ENCODE peak calls at places on chromosomes 5 and 9, in seven cellular contexts. C is Caco-2, Z is GM23338, N is esophagus squamous epithelium, O is B cell, B is A549, L is ovary. V is an unnamed sample.

GRCh38 chr9:35609001-35609819 is 4.1 kb downstream of the TESK1 start:
- DNase-seq in C (no peak), Z (no peak), N (no peak), O (no peak), B (no peak), L (no peak), V (no peak)

GRCh38 chr5:88875609-88876234 is 7.3 kb downstream of the MEF2C start:
- DNase-seq in C (no peak), Z (no peak), N (no peak), O (no peak), B (no peak), L (no peak), V (no peak)

GRCh38 chr9:115035872-115036612 is 81.9 kb downstream of the TNC start:
- DNase-seq in C (no peak), Z (peak), N (no peak), O (no peak), B (no peak), L (no peak), V (peak)

GRCh38 chr5:148113243-148113642 is 49.5 kb downstream of the SPINK5 start:
- DNase-seq in C (no peak), Z (no peak), N (no peak), O (no peak), B (no peak), L (no peak), V (no peak)

GRCh38 chr9:74503219-74503618 is 6.1 kb downstream of the RORB start:
- DNase-seq in C (no peak), Z (no peak), N (no peak), O (no peak), B (no peak), L (no peak), V (no peak)

GRCh38 chr5:68795190-68795589 is 298.6 kb upstream of the SLC30A5 start:
- DNase-seq in C (no peak), Z (no peak), N (no peak), O (no peak), B (no peak), L (no peak), V (no peak)

GRCh38 chr5:17143335-17143734 is 74.1 kb upstream of the BASP1 start:
- DNase-seq in C (no peak), Z (no peak), N (no peak), O (no peak), B (no peak), L (no peak), V (no peak)

GRCh38 chr5:150497274-150497988 is 10.5 kb upstream of the NDST1 start:
- DNase-seq in C (no peak), Z (no peak), N (no peak), O (no peak), B (peak), L (peak), V (peak)

GRCh38 chr9:136939996-136940525 is 4.5 kb downstream of the FBXW5 start:
- DNase-seq in C (peak), Z (no peak), N (no peak), O (no peak), B (no peak), L (peak), V (no peak)

GRCh38 chr5:122014232-122014940 is 52.6 kb downstream of the SRFBP1 start:
- DNase-seq in C (no peak), Z (no peak), N (no peak), O (no peak), B (no peak), L (no peak), V (no peak)

GRCh38 chr5:174287761-174288160 is 242.3 kb downstream of the NSG2 start:
- DNase-seq in C (no peak), Z (no peak), N (no peak), O (no peak), B (no peak), L (no peak), V (no peak)

GRCh38 chr9:93081931-93082330 is 14.1 kb upstream of the CARD19 start:
- DNase-seq in C (no peak), Z (no peak), N (no peak), O (no peak), B (no peak), L (no peak), V (no peak)

GRCh38 chr5:104987074-104987473 is 1424.5 kb upstream of the NUDT12 start:
- DNase-seq in C (no peak), Z (no peak), N (no peak), O (no peak), B (no peak), L (no peak), V (no peak)

GRCh38 chr9:88991066-88992030 is at the start of gene S1PR3:
- DNase-seq in C (peak), Z (peak), N (no peak), O (peak), B (peak), L (peak), V (peak)

GRCh38 chr9:133403766-133404439 is 13.9 kb downstream of the REXO4 start:
- DNase-seq in C (no peak), Z (peak), N (no peak), O (peak), B (peak), L (no peak), V (peak)

GRCh38 chr5:79697222-79698164 is 7.9 kb downstream of the CMYA5 start:
- DNase-seq in C (no peak), Z (no peak), N (no peak), O (no peak), B (no peak), L (peak), V (no peak)

GRCh38 chr9:117008461-117008860 is 321.4 kb downstream of the TRIM32 start:
- DNase-seq in C (no peak), Z (no peak), N (no peak), O (no peak), B (no peak), L (no peak), V (no peak)

GRCh38 chr9:89821081-89821480 is 216.3 kb downstream of the GADD45G start:
- DNase-seq in C (no peak), Z (peak), N (no peak), O (no peak), B (no peak), L (no peak), V (no peak)

GRCh38 chr5:132628814-132629213 is 29.2 kb upstream of the IL13 start:
- DNase-seq in C (no peak), Z (no peak), N (no peak), O (no peak), B (no peak), L (no peak), V (no peak)

GRCh38 chr5:134136771-134137170 is 22.3 kb downstream of the TCF7 start:
- DNase-seq in C (no peak), Z (no peak), N (no peak), O (no peak), B (no peak), L (peak), V (no peak)

GRCh38 chr5:135705230-135705631 is 126.4 kb upstream of the CXCL14 start:
- DNase-seq in C (no peak), Z (no peak), N (no peak), O (no peak), B (no peak), L (no peak), V (peak)

GRCh38 chr5:41670216-41670615 is 159.8 kb upstream of the PLCXD3 start:
- DNase-seq in C (no peak), Z (no peak), N (no peak), O (no peak), B (no peak), L (no peak), V (no peak)

GRCh38 chr9:116791314-116791713 is 104.2 kb downstream of the TRIM32 start:
- DNase-seq in C (no peak), Z (no peak), N (no peak), O (no peak), B (no peak), L (no peak), V (no peak)

GRCh38 chr9:16202913-16203734 is 650.3 kb downstream of the CCDC171 start:
- DNase-seq in C (no peak), Z (no peak), N (no peak), O (no peak), B (peak), L (no peak), V (peak)

GRCh38 chr5:138869763-138870500 is 5.2 kb downstream of the LRRTM2 start:
- DNase-seq in C (no peak), Z (no peak), N (no peak), O (no peak), B (no peak), L (no peak), V (peak)

GRCh38 chr5:14724633-14725032 is 60.1 kb downstream of the OTULIN start:
- DNase-seq in C (no peak), Z (no peak), N (no peak), O (no peak), B (no peak), L (no peak), V (no peak)

GRCh38 chr5:165735388-165735787 is 2230.0 kb downstream of the MAT2B start:
- DNase-seq in C (no peak), Z (no peak), N (no peak), O (no peak), B (no peak), L (no peak), V (no peak)

GRCh38 chr9:27566118-27566517 is 7.2 kb downstream of the C9orf72 start:
- DNase-seq in C (no peak), Z (no peak), N (no peak), O (no peak), B (no peak), L (no peak), V (no peak)

GRCh38 chr5:35919191-35919590 is 19.2 kb downstream of the CAPSL start:
- DNase-seq in C (no peak), Z (no peak), N (no peak), O (no peak), B (no peak), L (no peak), V (peak)

GRCh38 chr9:32550046-32550608 is 2.0 kb upstream of the SMIM27 start:
- DNase-seq in C (no peak), Z (peak), N (no peak), O (no peak), B (peak), L (no peak), V (peak)

GRCh38 chr5:142202282-142202681 is 93.7 kb downstream of the NDFIP1 start:
- DNase-seq in C (no peak), Z (no peak), N (no peak), O (no peak), B (no peak), L (no peak), V (no peak)

GRCh38 chr5:123855630-123856029 is 343.7 kb downstream of the CSNK1G3 start:
- DNase-seq in C (no peak), Z (no peak), N (no peak), O (no peak), B (no peak), L (no peak), V (no peak)

DNA sequence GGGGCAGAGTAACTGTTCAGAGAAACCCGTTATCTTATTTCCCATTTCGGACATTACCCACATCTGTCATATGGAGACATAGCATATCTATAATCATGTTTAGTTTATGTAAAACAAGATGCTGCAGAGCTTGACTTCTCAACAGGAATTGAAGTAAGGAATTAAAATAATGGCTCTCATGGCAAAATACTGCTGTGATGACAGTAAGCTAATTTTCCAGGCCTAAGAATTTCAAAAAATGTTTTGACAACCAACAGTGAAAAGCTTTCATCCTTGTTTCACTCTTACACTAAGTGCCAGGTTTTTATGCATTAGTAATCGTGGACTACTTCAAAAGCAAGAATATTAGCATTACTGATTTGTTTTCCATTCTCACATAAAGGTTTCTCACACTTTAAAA is 518.2 kb downstream of the PTPRD start:
- DNase-seq in C (no peak), Z (no peak), N (no peak), O (no peak), B (no peak), L (no peak), V (no peak)
- TF ChIP-seq CTCF in C (no peak), Z (no peak), N (no peak), O (no peak), B (no peak), L (no peak), V (no peak)

GRCh38 chr5:146466521-146467349 is 19.6 kb downstream of the TCERG1 start:
- DNase-seq in C (no peak), Z (peak), N (no peak), O (no peak), B (peak), L (no peak), V (peak)
- TF ChIP-seq CTCF in C (peak), Z (no peak), N (no peak), O (peak), B (peak), L (no peak), V (peak)

DNA sequence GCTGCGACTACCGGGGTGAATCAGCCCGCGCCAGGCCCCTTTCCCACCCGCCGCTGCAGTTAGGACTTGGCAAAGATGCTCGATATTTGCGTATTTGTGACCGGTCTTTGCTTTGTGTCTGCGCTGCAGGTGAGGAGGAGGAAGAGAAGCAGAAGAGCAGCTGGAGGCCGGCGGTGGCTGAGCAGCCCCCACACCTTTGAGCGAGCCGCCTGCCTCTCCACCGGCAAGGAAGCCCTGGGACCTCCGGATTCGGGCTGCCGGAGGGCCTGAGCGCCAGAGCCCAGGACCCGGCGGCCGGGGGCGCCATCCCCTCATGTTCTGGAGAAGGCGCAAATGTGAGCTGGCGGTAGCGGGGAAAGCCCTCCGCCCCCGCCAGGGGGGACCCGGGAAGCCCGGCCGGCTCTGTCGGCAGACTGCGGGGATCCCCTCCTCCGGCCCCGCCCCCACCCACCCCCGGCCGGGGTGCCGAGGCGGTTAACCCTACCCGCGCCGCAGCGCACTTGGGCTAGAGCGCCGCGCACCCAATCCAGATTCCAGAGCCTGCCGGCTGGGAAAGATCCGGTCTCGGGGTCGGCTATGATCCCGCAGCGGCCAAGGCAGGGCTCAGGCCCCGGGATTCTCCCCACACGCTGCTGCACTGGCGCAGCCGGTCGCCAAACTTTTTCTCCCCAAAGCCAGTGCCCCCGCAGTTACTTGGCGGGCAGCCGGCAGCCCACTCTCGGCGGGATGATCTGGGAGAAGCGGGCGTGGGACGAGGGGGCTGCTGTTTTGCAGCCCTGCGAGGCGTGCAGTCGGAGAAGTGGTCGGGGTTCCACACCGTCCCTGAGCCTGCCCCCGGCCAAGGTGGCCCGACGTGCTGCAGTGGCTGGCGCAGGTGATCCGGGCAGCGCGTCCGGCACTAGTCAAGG is 800 bp upstream of the KCNN2 start:
- DNase-seq in C (no peak), Z (peak), N (no peak), O (peak), B (peak), L (peak), V (peak)
- TF ChIP-seq CTCF in C (no peak), Z (peak), N (no peak), O (no peak), B (no peak), L (no peak), V (no peak)

DNA sequence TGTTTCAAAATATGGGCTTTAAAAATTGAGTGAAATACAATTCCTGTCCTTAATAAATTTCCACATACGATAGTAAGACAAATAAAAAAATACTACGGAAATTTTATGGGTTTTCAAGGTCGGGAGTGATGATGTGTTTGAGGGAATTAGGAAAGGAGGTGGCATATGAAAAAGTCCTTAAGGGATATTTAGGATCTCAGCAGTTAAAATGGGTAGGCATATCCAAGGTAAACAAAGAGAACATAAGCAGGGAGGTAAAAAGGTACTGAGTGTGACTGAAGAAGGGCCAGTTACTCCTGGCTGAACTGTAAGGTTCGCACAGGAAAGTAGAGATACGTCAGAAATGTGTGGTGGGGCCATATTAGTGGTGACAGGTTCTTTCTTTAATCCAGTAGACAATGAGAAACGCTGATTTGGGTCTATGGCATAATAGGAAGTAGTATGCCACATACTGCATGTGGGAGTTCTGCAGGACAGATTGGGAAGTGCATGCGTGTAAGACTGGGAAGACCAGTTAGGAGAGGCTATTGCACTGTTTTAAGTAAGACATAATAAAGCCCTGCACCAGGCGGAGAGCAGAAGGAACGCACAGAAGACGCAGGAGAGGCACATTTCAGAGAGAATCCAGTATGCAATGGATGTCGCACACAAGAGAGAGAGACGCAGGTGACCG is 932 bp upstream of the HMGCR start:
- DNase-seq in C (peak), Z (peak), N (no peak), O (peak), B (peak), L (no peak), V (peak)
- TF ChIP-seq CTCF in C (peak), Z (no peak), N (no peak), O (peak), B (no peak), L (no peak), V (no peak)

DNA sequence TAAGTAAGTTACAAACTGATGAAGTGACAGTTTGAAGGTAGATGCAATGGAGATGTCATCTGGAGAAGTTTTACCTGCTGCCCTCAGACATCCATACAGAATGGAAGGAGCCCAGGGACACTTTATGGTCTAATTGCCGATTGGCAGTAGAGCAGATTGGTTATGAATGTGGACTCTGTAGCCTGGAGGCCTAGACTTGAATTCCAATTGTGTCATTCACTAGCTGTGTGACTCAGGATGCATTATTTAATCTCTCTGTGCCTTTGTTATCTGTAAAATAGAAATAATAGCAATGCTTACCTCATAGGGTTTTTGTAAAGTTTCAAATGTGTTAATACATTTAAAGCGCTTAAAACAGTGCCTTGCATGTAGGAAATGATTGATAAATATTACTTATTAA is 5.2 kb upstream of the TCERG1 start:
- DNase-seq in C (no peak), Z (no peak), N (no peak), O (no peak), B (no peak), L (no peak), V (peak)
- TF ChIP-seq CTCF in C (no peak), Z (no peak), N (no peak), O (no peak), B (no peak), L (no peak), V (no peak)

GRCh38 chr5:171629221-171630005 is 156.2 kb upstream of the SMIM23 start:
- DNase-seq in C (no peak), Z (peak), N (no peak), O (no peak), B (peak), L (no peak), V (no peak)
- TF ChIP-seq CTCF in C (no peak), Z (peak), N (no peak), O (no peak), B (no peak), L (no peak), V (no peak)

GRCh38 chr5:66178799-66179198 is 34.7 kb downstream of the SREK1 start:
- DNase-seq in C (no peak), Z (no peak), N (no peak), O (no peak), B (no peak), L (no peak), V (no peak)

GRCh38 chr5:66169534-66169933 is 25.4 kb downstream of the SREK1 start:
- DNase-seq in C (no peak), Z (no peak), N (no peak), O (no peak), B (no peak), L (no peak), V (no peak)

GRCh38 chr5:66171349-66172344 is 27.5 kb downstream of the SREK1 start:
- DNase-seq in C (no peak), Z (peak), N (no peak), O (peak), B (peak), L (peak), V (peak)

GRCh38 chr5:66170196-66170919 is 26.3 kb downstream of the SREK1 start:
- DNase-seq in C (no peak), Z (no peak), N (no peak), O (no peak), B (no peak), L (no peak), V (no peak)

DNA sequence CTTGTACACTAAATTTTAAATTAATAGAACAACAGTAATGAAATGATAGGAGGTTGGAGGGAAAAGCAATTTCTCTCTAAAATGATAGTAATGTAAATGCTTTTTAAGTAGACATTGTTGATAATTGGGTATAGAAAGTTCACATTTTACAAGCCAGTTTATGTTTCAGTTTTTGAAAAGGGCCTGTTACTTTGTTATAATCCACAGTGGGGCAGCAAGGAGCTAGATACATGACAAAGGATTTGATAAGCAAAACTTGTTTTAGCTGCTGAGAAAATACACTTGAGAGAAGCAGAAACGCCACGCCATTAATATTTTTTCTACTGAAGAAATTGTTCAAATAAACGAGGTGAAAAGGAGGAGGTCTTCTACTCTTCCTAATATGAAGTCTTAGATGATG is 30.2 kb downstream of the SREK1 start:
- DNase-seq in C (no peak), Z (peak), N (no peak), O (no peak), B (no peak), L (no peak), V (no peak)
- TF ChIP-seq CTCF in C (peak), Z (no peak), N (no peak), O (peak), B (no peak), L (no peak), V (peak)

GRCh38 chr9:129460323-129461261 is 160.3 kb downstream of the C9orf50 start:
- DNase-seq in C (peak), Z (peak), N (peak), O (peak), B (peak), L (peak), V (peak)
- TF ChIP-seq CTCF in C (no peak), Z (no peak), N (no peak), O (no peak), B (peak), L (peak), V (no peak)

V was measured in RWPE1.